ENCODE peak calls at places on chromosomes 2 and 18, in four cellular contexts. A, O, F and R are unnamed samples.

GRCh38 chr18:38539373-38539772 is 973.8 kb upstream of the CELF4 start:
- DNase-seq in A (no peak), O (no peak), F (no peak), R (no peak)

GRCh38 chr2:137173514-137173913 is 408.2 kb downstream of the THSD7B start:
- DNase-seq in O (no peak), F (no peak), A (no peak), R (no peak)

GRCh38 chr18:36808681-36809080 is 20.1 kb downstream of the TPGS2 start:
- DNase-seq in F (no peak), O (no peak), A (no peak), R (no peak)

GRCh38 chr18:50614838-50615237 is 55.0 kb downstream of the MAPK4 start:
- DNase-seq in A (no peak), F (no peak), O (no peak), R (peak)

GRCh38 chr2:233061591-233062446 is 1.7 kb downstream of the INPP5D start:
- DNase-seq in F (peak), A (no peak), O (no peak), R (no peak)

GRCh38 chr2:106745468-106745867 is 140.5 kb downstream of the ST6GAL2 start:
- DNase-seq in F (no peak), O (no peak), A (no peak), R (no peak)

GRCh38 chr2:110732422-110733413 is at the start of gene ACOXL:
- DNase-seq in F (no peak), O (no peak), A (peak), R (no peak)

GRCh38 chr18:28095041-28095440 is 81.9 kb downstream of the CDH2 start:
- DNase-seq in A (no peak), O (no peak), F (no peak), R (no peak)

GRCh38 chr2:42127425-42128424 is 41.4 kb upstream of the EML4 start:
- DNase-seq in A (no peak), O (peak), F (no peak), R (no peak)

GRCh38 chr18:43735570-43735969 is 458.3 kb upstream of the SYT4 start:
- DNase-seq in O (no peak), F (no peak), A (no peak), R (no peak)

GRCh38 chr2:111930875-111931274 is 32.5 kb downstream of the MERTK start:
- DNase-seq in A (no peak), F (no peak), O (no peak), R (no peak)

GRCh38 chr2:37274354-37274965 is 43.0 kb downstream of the NDUFAF7 start:
- DNase-seq in A (no peak), O (no peak), F (no peak), R (no peak)

GRCh38 chr2:1836321-1836860 is 92.1 kb upstream of the PXDN start:
- DNase-seq in F (peak), O (no peak), A (no peak), R (no peak)

GRCh38 chr2:63044360-63045327 is 6.0 kb upstream of the OTX1 start:
- DNase-seq in O (no peak), F (no peak), A (no peak), R (no peak)

GRCh38 chr2:231050018-231050901 is 6.4 kb upstream of the PSMD1 start:
- DNase-seq in A (no peak), F (no peak), O (no peak), R (no peak)

GRCh38 chr2:241015439-241015838 is 17.0 kb downstream of the SNED1 start:
- DNase-seq in A (no peak), O (no peak), F (no peak), R (no peak)

GRCh38 chr2:176507736-176508135 is 238.5 kb downstream of the MTX2 start:
- DNase-seq in F (no peak), O (no peak), A (no peak), R (no peak)

GRCh38 chr18:75212626-75213110 is 2.1 kb downstream of the TSHZ1 start:
- DNase-seq in F (no peak), O (no peak), A (no peak), R (no peak)

GRCh38 chr18:78970774-78971333 is 8.8 kb upstream of the SALL3 start:
- DNase-seq in F (no peak), A (no peak), O (no peak), R (no peak)

GRCh38 chr2:86675611-86676015 is 44.5 kb upstream of the RMND5A start:
- DNase-seq in O (no peak), F (no peak), A (peak), R (no peak)

GRCh38 chr2:216776076-216776726 is 80.9 kb upstream of the IGFBP5 start:
- DNase-seq in F (no peak), A (no peak), O (no peak), R (no peak)

GRCh38 chr2:173568054-173568453 is 213.4 kb downstream of the CDCA7 start:
- DNase-seq in F (no peak), A (peak), O (no peak), R (no peak)

GRCh38 chr2:109385506-109385905 is 228.3 kb downstream of the SEPTIN10 start:
- DNase-seq in F (peak), O (no peak), A (no peak), R (no peak)

GRCh38 chr2:159738509-159739390 is 26.4 kb downstream of the MARCHF7 start:
- DNase-seq in O (no peak), F (no peak), A (no peak), R (no peak)

GRCh38 chr18:408367-408766 is 92.1 kb downstream of the COLEC12 start:
- DNase-seq in F (no peak), O (no peak), A (no peak), R (no peak)

GRCh38 chr2:6866239-6866745 is 585 bp upstream of the CMPK2 start:
- DNase-seq in A (peak), F (no peak), O (peak), R (no peak)

GRCh38 chr2:142865924-142866323 is 11.5 kb upstream of the KYNU start:
- DNase-seq in O (no peak), A (no peak), F (no peak), R (no peak)
- H3K27ac ChIP-seq in O (no peak), A (no peak), F (no peak), R (no peak)

DNA sequence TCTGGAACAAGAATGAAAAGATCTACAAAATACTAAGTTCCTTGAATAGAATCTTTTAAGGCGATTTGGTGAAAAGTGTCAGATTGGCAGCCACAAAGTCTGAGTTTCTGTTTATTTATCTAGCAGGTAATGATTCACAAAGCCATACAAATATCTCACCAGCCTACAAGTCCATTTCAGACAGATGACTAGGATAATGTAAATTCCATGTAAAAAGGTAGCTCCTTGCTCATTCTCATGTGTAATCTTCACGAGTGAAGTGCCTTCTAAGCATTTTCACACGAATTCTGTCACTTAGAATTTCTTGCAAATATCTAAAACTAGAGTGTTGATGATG is 221.8 kb upstream of the RBBP8 start:
- DNase-seq in O (no peak), A (no peak), F (no peak), R (no peak)
- TF ChIP-seq CTCF in O (no peak), A (no peak), F (no peak), R (no peak)

GRCh38 chr2:19855528-19856431 is 46.0 kb downstream of the TTC32 start:
- DNase-seq in A (no peak), F (no peak), O (no peak), R (no peak)
- H3K27ac ChIP-seq in A (no peak), F (peak), O (no peak), R (peak)

DNA sequence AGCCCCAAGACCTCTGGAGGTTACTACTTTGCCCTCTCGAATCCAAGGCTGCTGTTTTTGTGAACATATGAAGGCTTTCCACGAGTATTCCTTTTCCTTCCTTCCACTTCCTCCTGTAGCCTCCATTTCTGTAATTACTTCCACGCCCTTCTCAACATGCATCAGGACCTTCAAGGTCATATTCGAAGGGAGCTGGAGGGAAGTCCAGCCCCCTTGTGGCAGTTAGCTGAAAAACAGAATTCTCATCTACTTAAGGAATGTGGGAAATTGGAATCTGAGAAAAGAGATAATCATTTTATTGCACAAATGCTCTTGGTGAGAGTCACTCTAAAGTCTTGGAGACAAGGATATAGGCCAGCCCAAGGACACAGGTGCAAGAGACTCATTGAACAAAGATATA is 1000.2 kb downstream of the TDRD15 start:
- DNase-seq in A (no peak), F (no peak), O (no peak), R (no peak)
- TF ChIP-seq CTCF in A (no peak), F (no peak), O (no peak), R (no peak)

GRCh38 chr18:48838166-48838775 is 112.5 kb downstream of the SMAD7 start:
- DNase-seq in F (peak), O (no peak), A (no peak), R (no peak)

GRCh38 chr18:48839819-48840490 is 110.8 kb downstream of the SMAD7 start:
- DNase-seq in F (peak), O (no peak), A (no peak), R (no peak)

GRCh38 chr18:48837676-48838075 is 113.1 kb downstream of the SMAD7 start:
- DNase-seq in F (peak), O (no peak), A (no peak), R (no peak)

GRCh38 chr18:48840491-48840877 is 110.3 kb downstream of the SMAD7 start:
- DNase-seq in F (peak), O (no peak), A (no peak), R (no peak)

DNA sequence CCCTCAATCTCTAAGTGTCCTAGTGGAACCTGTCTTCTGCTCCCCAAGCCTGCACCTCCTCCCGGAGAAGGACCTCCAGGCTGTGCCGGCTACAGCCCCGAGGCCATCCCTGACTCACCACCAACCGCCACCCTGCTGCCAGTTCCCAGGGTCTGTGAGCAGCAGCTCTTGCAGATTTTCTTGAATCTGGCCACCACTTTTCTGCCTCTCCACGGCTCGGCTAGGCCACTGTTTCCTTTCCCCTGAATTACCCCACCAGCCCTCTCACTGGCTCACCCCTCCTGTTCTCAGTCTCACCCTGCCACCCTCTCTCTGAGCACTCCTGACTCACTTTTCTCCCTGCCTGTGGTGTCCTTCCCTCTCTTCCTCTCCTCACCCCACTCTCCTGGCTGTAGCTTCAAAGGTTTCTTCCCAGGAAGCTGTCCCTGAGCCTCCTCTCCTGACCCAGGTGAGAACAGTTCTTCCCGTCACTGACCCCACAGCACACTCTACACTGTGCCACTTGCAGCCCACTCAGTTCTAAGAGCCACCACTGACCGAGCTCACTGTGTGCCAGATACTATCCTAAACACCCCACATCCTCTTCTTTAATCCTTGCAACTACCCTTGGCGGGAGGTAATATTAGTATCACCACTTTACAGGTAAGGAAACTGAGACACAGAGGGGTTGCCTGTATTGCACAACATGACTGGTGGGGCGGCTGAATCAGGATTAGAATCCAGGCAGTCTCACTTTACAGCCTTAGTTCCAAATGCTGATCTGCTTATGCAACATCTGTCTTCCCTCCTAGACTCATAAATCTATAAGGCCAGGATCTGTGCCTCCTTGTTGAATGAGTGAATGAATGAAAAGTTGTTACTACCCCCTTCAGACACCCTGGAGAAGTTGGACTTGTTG is 111.6 kb downstream of the SMAD7 start:
- DNase-seq in A (no peak), O (no peak), F (peak), R (no peak)
- H3K27ac ChIP-seq in A (no peak), O (no peak), F (peak), R (peak)

GRCh38 chr18:2236232-2236631 is 335.1 kb downstream of the METTL4 start:
- DNase-seq in A (no peak), F (no peak), O (no peak), R (no peak)
- TF ChIP-seq CTCF in A (no peak), F (no peak), O (no peak), R (no peak)

GRCh38 chr2:209661286-209661685 is 110.3 kb upstream of the UNC80 start:
- DNase-seq in F (no peak), A (no peak), O (no peak), R (no peak)
- H3K27ac ChIP-seq in F (no peak), A (no peak), O (no peak), R (no peak)

GRCh38 chr2:181072486-181072885 is 92.1 kb downstream of the UBE2E3 start:
- DNase-seq in F (no peak), O (no peak), A (no peak), R (no peak)

GRCh38 chr2:181073896-181074295 is 93.5 kb downstream of the UBE2E3 start:
- DNase-seq in A (no peak), F (no peak), O (no peak), R (no peak)

GRCh38 chr2:181076666-181077065 is 96.3 kb downstream of the UBE2E3 start:
- DNase-seq in F (no peak), A (no peak), O (no peak), R (no peak)

GRCh38 chr2:181074457-181074856 is 94.1 kb downstream of the UBE2E3 start:
- DNase-seq in A (no peak), F (no peak), O (no peak), R (no peak)

GRCh38 chr2:181077128-181077709 is 96.8 kb downstream of the UBE2E3 start:
- DNase-seq in A (peak), O (no peak), F (no peak), R (no peak)
- TF ChIP-seq CTCF in A (peak), O (peak), F (peak), R (peak)

GRCh38 chr2:43537137-43537536 is 58.7 kb downstream of the THADA start:
- DNase-seq in F (no peak), O (no peak), A (no peak), R (no peak)

GRCh38 chr2:43541165-43541564 is 54.7 kb downstream of the THADA start:
- DNase-seq in A (no peak), O (no peak), F (no peak), R (no peak)

GRCh38 chr2:43539991-43540860 is 55.6 kb downstream of the THADA start:
- DNase-seq in O (no peak), F (peak), A (no peak), R (peak)

GRCh38 chr2:43538034-43538670 is 57.7 kb downstream of the THADA start:
- DNase-seq in O (no peak), A (no peak), F (no peak), R (no peak)

GRCh38 chr2:43539436-43539835 is 56.4 kb downstream of the THADA start:
- DNase-seq in O (no peak), A (no peak), F (no peak), R (no peak)
- H3K27ac ChIP-seq in O (no peak), A (no peak), F (peak), R (peak)

GRCh38 chr18:44899832-44900231 is 219.1 kb downstream of the SETBP1 start:
- DNase-seq in A (no peak), O (no peak), F (no peak), R (no peak)
- TF ChIP-seq CTCF in A (no peak), O (no peak), F (no peak), R (no peak)